ENCODE peak calls at places on chromosomes 3 and 15, in eight cellular contexts. T, U, R, G, A, M, F and S are unnamed samples.

GRCh38 chr3:36520241-36521006 is 140.1 kb downstream of the STAC start:
- DNase-seq in T (no peak), R (no peak), U (no peak), G (no peak), A (no peak), M (no peak), F (no peak), S (no peak)

GRCh38 chr3:127395663-127396320 is 107.9 kb upstream of the PRR20G start:
- DNase-seq in A (no peak), F (no peak), T (peak), G (no peak), U (peak), M (no peak), R (no peak), S (peak)

GRCh38 chr3:116155830-116156229 is 289.5 kb downstream of the LSAMP start:
- DNase-seq in U (no peak), M (no peak), G (no peak), T (no peak), R (no peak), A (no peak), F (no peak), S (no peak)

GRCh38 chr3:67083277-67083676 is 85.2 kb downstream of the KBTBD8 start:
- DNase-seq in T (no peak), U (no peak), F (no peak), R (no peak), M (peak), G (no peak), A (peak), S (no peak)

GRCh38 chr3:134394380-134394779 is 20.1 kb upstream of the AMOTL2 start:
- DNase-seq in U (no peak), F (no peak), T (no peak), G (no peak), R (no peak), M (no peak), A (no peak), S (no peak)

GRCh38 chr15:99568548-99569352 is 3.0 kb downstream of the MEF2A start:
- DNase-seq in A (peak), F (no peak), G (no peak), T (no peak), R (no peak), M (no peak), U (peak), S (peak)

GRCh38 chr3:179613807-179614206 is 9.2 kb downstream of the NDUFB5 start:
- DNase-seq in R (no peak), U (peak), M (no peak), F (no peak), T (no peak), G (no peak), A (peak), S (no peak)

GRCh38 chr3:141370065-141370533 is 1.8 kb downstream of the ZBTB38 start:
- DNase-seq in F (peak), A (peak), G (no peak), T (no peak), M (peak), R (peak), U (peak), S (peak)

GRCh38 chr3:171982829-171983228 is 56.5 kb upstream of the FNDC3B start:
- DNase-seq in G (peak), U (no peak), M (no peak), F (no peak), T (no peak), A (peak), R (no peak), S (no peak)

GRCh38 chr3:195117978-195118581 is 152.9 kb downstream of the XXYLT1 start:
- DNase-seq in T (no peak), M (no peak), F (no peak), U (peak), A (peak), G (no peak), R (peak), S (peak)

GRCh38 chr15:62896969-62897486 is 145.5 kb upstream of the TPM1 start:
- DNase-seq in U (peak), G (peak), F (peak), T (no peak), M (no peak), A (peak), R (peak), S (no peak)

GRCh38 chr3:42224658-42225421 is 41.1 kb downstream of the CCK start:
- DNase-seq in R (no peak), U (no peak), T (no peak), A (peak), F (no peak), M (no peak), G (no peak), S (no peak)

GRCh38 chr15:38563723-38564519 is 693 bp downstream of the RASGRP1 start:
- DNase-seq in U (peak), M (peak), A (peak), R (peak), F (no peak), G (no peak), T (peak), S (peak)

GRCh38 chr15:83935774-83936173 is 281.9 kb downstream of the ADAMTSL3 start:
- DNase-seq in A (no peak), T (no peak), M (no peak), G (no peak), F (no peak), R (no peak), U (no peak), S (no peak)

GRCh38 chr15:90862964-90863721 is 5.2 kb upstream of the FURIN start:
- DNase-seq in M (no peak), U (no peak), G (no peak), F (peak), A (peak), R (no peak), T (no peak), S (no peak)

GRCh38 chr15:74318376-74319137 is 48.9 kb downstream of the CYP11A1 start:
- DNase-seq in T (no peak), M (no peak), U (peak), F (peak), A (no peak), G (no peak), R (no peak), S (peak)